ENCODE peak calls at places on chromosome 5, in nine cellular contexts. O is heart left ventricle, F is heart right ventricle, N is fibroblast of pulmonary artery, L is hepatocyte, D is HFFc6, X is endothelial cell, B is cardiac muscle cell, J is suprapubic skin. K is an unnamed sample.

GRCh38 chr5:59768204-59769040 is 125.1 kb downstream of the PDE4D start:
- DNase-seq in O (peak), D (peak), J (no peak), B (peak), L (peak), F (peak), N (peak), X (peak), K (peak)

GRCh38 chr5:76331139-76331538 is 71.9 kb upstream of the IQGAP2 start:
- DNase-seq in B (no peak), L (no peak), X (no peak), O (no peak), D (no peak), N (no peak), F (no peak), J (no peak), K (no peak)

GRCh38 chr5:11422342-11422741 is 481.9 kb downstream of the CTNND2 start:
- DNase-seq in O (no peak), X (no peak), D (no peak), F (no peak), N (no peak), L (no peak), B (no peak), J (no peak), K (no peak)

GRCh38 chr5:53537711-53538110 is 22.7 kb upstream of the NDUFS4 start:
- DNase-seq in B (peak), D (no peak), N (peak), X (no peak), O (no peak), J (no peak), F (no peak), L (no peak), K (no peak)

GRCh38 chr5:139985733-139986132 is 57.4 kb downstream of the NRG2 start:
- DNase-seq in F (no peak), B (no peak), D (peak), J (no peak), L (peak), O (no peak), X (no peak), N (peak), K (no peak)

GRCh38 chr5:148899993-148900392 is 73.6 kb downstream of the ADRB2 start:
- DNase-seq in L (no peak), D (no peak), O (no peak), J (no peak), F (no peak), X (no peak), N (no peak), B (no peak), K (no peak)

GRCh38 chr5:177081859-177082258 is 4.9 kb upstream of the FGFR4 start:
- DNase-seq in B (no peak), F (no peak), X (no peak), O (no peak), N (no peak), J (no peak), L (no peak), D (no peak), K (no peak)

GRCh38 chr5:73764996-73765395 is 139.0 kb downstream of the ARHGEF28 start:
- DNase-seq in B (no peak), D (peak), N (no peak), X (no peak), O (no peak), L (no peak), F (no peak), J (no peak), K (no peak)

GRCh38 chr5:130068988-130069387 is 164.7 kb downstream of the CHSY3 start:
- DNase-seq in X (no peak), B (no peak), J (no peak), N (no peak), F (no peak), D (no peak), L (no peak), O (no peak), K (no peak)

GRCh38 chr5:138659121-138659520 is 83.9 kb upstream of the HSPA9 start:
- DNase-seq in L (no peak), O (no peak), X (no peak), D (no peak), J (peak), B (no peak), N (no peak), F (no peak), K (no peak)

GRCh38 chr5:122463221-122463620 is 151.2 kb downstream of the SNCAIP start:
- DNase-seq in N (peak), B (peak), D (no peak), L (no peak), J (no peak), X (no peak), F (no peak), O (no peak), K (no peak)

GRCh38 chr5:53923969-53924876 is 363.8 kb downstream of the NDUFS4 start:
- DNase-seq in D (no peak), J (no peak), O (no peak), X (no peak), F (no peak), L (peak), B (peak), N (peak), K (no peak)

GRCh38 chr5:176819476-176819875 is 9.1 kb downstream of the UNC5A start:
- DNase-seq in N (no peak), O (no peak), F (no peak), J (no peak), D (no peak), L (no peak), X (no peak), B (no peak), K (no peak)

GRCh38 chr5:151676719-151677118 is 10.0 kb downstream of the SPARC start:
- DNase-seq in F (no peak), N (peak), B (peak), O (no peak), X (peak), D (no peak), L (no peak), J (no peak), K (no peak)

GRCh38 chr5:31701642-31702041 is 62.7 kb downstream of the PDZD2 start:
- DNase-seq in D (no peak), O (no peak), J (no peak), F (no peak), L (no peak), B (no peak), N (no peak), X (no peak), K (no peak)

GRCh38 chr5:127799293-127799905 is 96.2 kb downstream of the CCDC192 start:
- DNase-seq in J (no peak), X (no peak), D (no peak), F (no peak), N (no peak), O (no peak), B (no peak), L (no peak), K (no peak)
- TF ChIP-seq CTCF in J (no peak), X (no peak), D (no peak), F (no peak), N (no peak), O (no peak), B (no peak), L (no peak), K (no peak)

GRCh38 chr5:133996683-133997252 is 8.0 kb downstream of the VDAC1 start:
- DNase-seq in O (no peak), J (no peak), B (peak), F (no peak), L (no peak), N (no peak), D (no peak), X (peak), K (no peak)
- TF ChIP-seq CTCF in O (no peak), J (no peak), B (peak), F (peak), L (peak), N (peak), D (peak), X (peak), K (peak)

DNA sequence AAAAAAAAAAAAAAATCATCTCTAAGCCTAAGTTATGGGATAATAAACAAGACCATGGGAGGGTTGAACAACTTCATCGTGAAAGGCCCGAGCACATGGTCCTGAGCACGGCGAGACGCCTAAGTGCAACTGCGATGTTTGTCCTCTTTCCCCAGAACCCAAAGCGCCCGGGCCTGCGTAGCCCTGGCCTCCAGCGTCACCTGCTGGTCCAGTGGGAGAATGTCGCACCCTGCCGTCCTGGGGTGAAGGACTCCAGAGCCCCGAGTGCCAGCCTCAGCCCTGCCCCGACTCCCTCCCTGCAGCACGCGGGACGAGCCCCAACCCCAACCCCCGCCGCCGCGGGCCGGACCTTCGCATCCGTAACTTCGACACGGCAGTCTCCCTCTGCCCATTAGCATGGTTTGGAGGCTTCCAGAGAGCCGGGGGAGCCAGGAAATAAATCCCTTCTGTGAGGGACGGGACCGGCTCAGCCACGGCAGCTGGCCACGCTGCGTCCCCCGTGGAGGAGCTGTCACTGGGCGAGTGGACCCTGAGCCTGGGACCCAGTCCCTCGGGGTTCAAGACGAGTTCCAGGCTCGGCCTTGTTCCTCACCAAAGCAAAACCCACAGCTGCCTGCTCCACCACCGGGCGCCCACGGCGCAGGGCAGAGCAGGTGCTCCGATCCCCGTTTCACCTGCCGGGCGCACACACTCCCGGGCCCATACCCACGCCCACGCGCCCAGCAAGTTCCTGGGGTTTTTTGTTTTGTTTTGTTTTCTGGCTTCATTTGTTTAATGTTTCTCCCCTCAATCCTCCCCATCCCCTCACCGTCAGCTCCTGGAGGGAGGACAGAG is 132.5 kb upstream of the HAND1 start:
- DNase-seq in N (peak), D (peak), O (peak), B (peak), F (peak), X (peak), J (peak), L (peak), K (peak)
- TF ChIP-seq CTCF in N (peak), D (peak), O (peak), B (peak), F (peak), X (peak), J (peak), L (peak), K (peak)

DNA sequence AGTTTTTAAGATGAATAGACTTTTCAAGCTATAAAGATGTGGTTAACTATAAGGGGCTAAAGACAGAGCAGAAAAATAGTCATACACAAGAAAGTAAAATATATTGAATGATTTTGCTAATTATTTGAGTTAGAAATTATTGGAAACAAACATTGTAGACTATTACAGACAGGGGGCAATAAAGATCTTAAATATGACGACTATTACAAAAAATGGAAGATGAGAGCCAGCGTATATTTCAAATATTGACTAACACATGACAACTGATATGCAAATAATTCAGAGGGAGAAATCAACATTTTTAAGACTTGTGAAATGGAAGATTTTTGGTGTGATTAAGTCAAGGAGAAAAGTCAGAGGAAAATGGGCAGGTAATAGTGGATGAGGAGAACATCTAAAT is 520.2 kb upstream of the NUDT12 start:
- DNase-seq in X (no peak), J (no peak), F (no peak), D (no peak), O (no peak), N (no peak), B (no peak), L (no peak), K (no peak)
- TF ChIP-seq CTCF in X (no peak), J (no peak), F (no peak), D (no peak), O (no peak), N (no peak), B (no peak), L (no peak), K (no peak)

GRCh38 chr5:143207563-143208364 is 195.7 kb downstream of the NR3C1 start:
- DNase-seq in L (no peak), F (no peak), D (no peak), O (no peak), N (no peak), X (no peak), B (no peak), J (no peak), K (no peak)
- TF ChIP-seq CTCF in L (no peak), F (no peak), D (no peak), O (no peak), N (no peak), X (no peak), B (no peak), J (no peak), K (no peak)

DNA sequence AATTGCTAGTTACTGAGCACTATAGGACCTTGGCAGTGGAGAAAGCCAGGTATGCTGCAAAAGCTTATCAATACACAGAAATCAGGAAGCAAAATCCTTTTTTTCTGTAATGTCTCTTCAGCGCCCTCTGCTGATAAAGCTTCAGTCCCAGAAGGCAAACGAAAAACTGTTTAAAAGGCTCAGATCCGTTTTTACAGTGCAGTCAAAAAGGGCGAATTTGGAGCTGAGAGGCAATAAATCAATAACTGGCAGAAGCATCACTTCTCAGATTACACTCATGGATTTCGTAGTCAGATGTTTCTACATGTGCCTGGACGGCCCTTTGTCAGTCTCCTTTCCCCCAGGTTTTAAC is 1.1 kb upstream of the MAN2A1 start:
- DNase-seq in O (no peak), B (no peak), J (no peak), N (peak), X (peak), L (peak), D (no peak), F (no peak), K (no peak)
- TF ChIP-seq CTCF in O (no peak), B (peak), J (no peak), N (peak), X (peak), L (peak), D (peak), F (no peak), K (peak)